ENCODE peak calls at places on chromosomes 6 and 20, in nine cellular contexts. One of them, this sample, is unnamed.
A peak's percentile ranks its signal among the peaks of the same experiment; 100 is the strongest.

GRCh38 chr20:9600562-9600961 is 86.2 kb downstream of the LAMP5 start:
- DNase-seq in B cell: no peak
- DNase-seq in endothelial cell: no peak
- DNase-seq in left ventricle myocardium inferior: no peak
- DNase-seq in GM12865: no peak
- DNase-seq in dorsolateral prefrontal cortex: no peak
- DNase-seq in AG09319: no peak
- DNase-seq in A549: no peak
- DNase-seq in brain microvascular endothelial cell: no peak
- DNase-seq in this sample: no peak

GRCh38 chr6:85449818-85450577 is at the start of gene NT5E:
- DNase-seq in B cell: peak; percentile 53
- DNase-seq in endothelial cell: peak; percentile 71
- DNase-seq in left ventricle myocardium inferior: peak; percentile 74
- DNase-seq in GM12865: peak; percentile 87
- DNase-seq in dorsolateral prefrontal cortex: peak; percentile 5
- DNase-seq in AG09319: no peak
- DNase-seq in A549: peak; percentile 77
- DNase-seq in brain microvascular endothelial cell: peak; percentile 63
- DNase-seq in this sample: peak; percentile 50

GRCh38 chr6:135701426-135701825 is 150.1 kb upstream of the PDE7B start:
- DNase-seq in B cell: no peak
- DNase-seq in endothelial cell: no peak
- DNase-seq in left ventricle myocardium inferior: no peak
- DNase-seq in GM12865: no peak
- DNase-seq in dorsolateral prefrontal cortex: no peak
- DNase-seq in AG09319: no peak
- DNase-seq in A549: no peak
- DNase-seq in brain microvascular endothelial cell: no peak
- DNase-seq in this sample: no peak

GRCh38 chr6:125183391-125183790 is 29.8 kb downstream of the TPD52L1 start:
- DNase-seq in B cell: no peak
- DNase-seq in endothelial cell: no peak
- DNase-seq in left ventricle myocardium inferior: no peak
- DNase-seq in GM12865: no peak
- DNase-seq in dorsolateral prefrontal cortex: no peak
- DNase-seq in AG09319: no peak
- DNase-seq in A549: no peak
- DNase-seq in brain microvascular endothelial cell: no peak
- DNase-seq in this sample: no peak

GRCh38 chr6:54291738-54292137 is 16.5 kb upstream of the TINAG start:
- DNase-seq in B cell: no peak
- DNase-seq in endothelial cell: no peak
- DNase-seq in left ventricle myocardium inferior: no peak
- DNase-seq in GM12865: peak; percentile 40
- DNase-seq in dorsolateral prefrontal cortex: no peak
- DNase-seq in AG09319: no peak
- DNase-seq in A549: no peak
- DNase-seq in brain microvascular endothelial cell: no peak
- DNase-seq in this sample: no peak

GRCh38 chr6:37276916-37277509 is 19.1 kb upstream of the TMEM217 start:
- DNase-seq in B cell: no peak
- DNase-seq in endothelial cell: no peak
- DNase-seq in left ventricle myocardium inferior: no peak
- DNase-seq in GM12865: no peak
- DNase-seq in dorsolateral prefrontal cortex: no peak
- DNase-seq in AG09319: no peak
- DNase-seq in A549: no peak
- DNase-seq in brain microvascular endothelial cell: no peak
- DNase-seq in this sample: no peak

GRCh38 chr20:38135641-38136420 is 29.2 kb downstream of the TGM2 start:
- DNase-seq in B cell: no peak
- DNase-seq in endothelial cell: no peak
- DNase-seq in left ventricle myocardium inferior: no peak
- DNase-seq in GM12865: no peak
- DNase-seq in dorsolateral prefrontal cortex: no peak
- DNase-seq in AG09319: no peak
- DNase-seq in A549: no peak
- DNase-seq in brain microvascular endothelial cell: no peak
- DNase-seq in this sample: no peak

GRCh38 chr20:34709044-34709835 is 5.1 kb downstream of the TP53INP2 start:
- DNase-seq in B cell: peak; percentile 81
- DNase-seq in endothelial cell: peak; percentile 65
- DNase-seq in left ventricle myocardium inferior: peak; percentile 89
- DNase-seq in GM12865: peak; percentile 92
- DNase-seq in dorsolateral prefrontal cortex: peak; percentile 75
- DNase-seq in AG09319: peak; percentile 52
- DNase-seq in A549: peak; percentile 86
- DNase-seq in brain microvascular endothelial cell: peak; percentile 49
- DNase-seq in this sample: peak; percentile 91

GRCh38 chr6:54286141-54286540 is 22.1 kb upstream of the TINAG start:
- DNase-seq in B cell: no peak
- DNase-seq in endothelial cell: no peak
- DNase-seq in left ventricle myocardium inferior: no peak
- DNase-seq in GM12865: no peak
- DNase-seq in dorsolateral prefrontal cortex: no peak
- DNase-seq in AG09319: no peak
- DNase-seq in A549: no peak
- DNase-seq in brain microvascular endothelial cell: no peak
- DNase-seq in this sample: no peak

GRCh38 chr20:38534756-38535155 is 46.2 kb upstream of the ADIG start:
- DNase-seq in B cell: no peak
- DNase-seq in endothelial cell: no peak
- DNase-seq in left ventricle myocardium inferior: no peak
- DNase-seq in GM12865: peak; percentile 2
- DNase-seq in dorsolateral prefrontal cortex: no peak
- DNase-seq in AG09319: no peak
- DNase-seq in A549: no peak
- DNase-seq in brain microvascular endothelial cell: no peak
- DNase-seq in this sample: no peak

GRCh38 chr6:166046232-166046631 is 121.4 kb downstream of the TBXT start:
- DNase-seq in B cell: no peak
- DNase-seq in endothelial cell: no peak
- DNase-seq in left ventricle myocardium inferior: no peak
- DNase-seq in GM12865: no peak
- DNase-seq in dorsolateral prefrontal cortex: no peak
- DNase-seq in AG09319: peak; percentile 56
- DNase-seq in A549: peak; percentile 36
- DNase-seq in brain microvascular endothelial cell: peak; percentile 92
- DNase-seq in this sample: no peak

GRCh38 chr6:30130887-30131862 is 4.8 kb upstream of the TRIM40 start:
- DNase-seq in B cell: peak; percentile 80
- DNase-seq in endothelial cell: peak; percentile 59
- DNase-seq in left ventricle myocardium inferior: peak; percentile 31
- DNase-seq in GM12865: peak; percentile 87
- DNase-seq in dorsolateral prefrontal cortex: peak; percentile 67
- DNase-seq in AG09319: peak; percentile 60
- DNase-seq in A549: peak; percentile 84
- DNase-seq in brain microvascular endothelial cell: peak; percentile 68
- DNase-seq in this sample: peak; percentile 56

GRCh38 chr20:38104283-38104682 is 60.8 kb downstream of the TGM2 start:
- DNase-seq in B cell: no peak
- DNase-seq in endothelial cell: no peak
- DNase-seq in left ventricle myocardium inferior: no peak
- DNase-seq in GM12865: no peak
- DNase-seq in dorsolateral prefrontal cortex: no peak
- DNase-seq in AG09319: no peak
- DNase-seq in A549: no peak
- DNase-seq in brain microvascular endothelial cell: no peak
- DNase-seq in this sample: no peak

GRCh38 chr6:167699141-167700036 is 127.3 kb upstream of the AFDN start:
- DNase-seq in B cell: peak; percentile 71
- DNase-seq in endothelial cell: peak; percentile 69
- DNase-seq in left ventricle myocardium inferior: peak; percentile 79
- DNase-seq in GM12865: peak; percentile 34
- DNase-seq in dorsolateral prefrontal cortex: no peak
- DNase-seq in AG09319: no peak
- DNase-seq in A549: no peak
- DNase-seq in brain microvascular endothelial cell: peak; percentile 16
- DNase-seq in this sample: no peak

GRCh38 chr6:113825776-113826175 is 31.4 kb upstream of the MARCKS start:
- DNase-seq in B cell: no peak
- DNase-seq in endothelial cell: no peak
- DNase-seq in left ventricle myocardium inferior: peak; percentile 90
- DNase-seq in GM12865: no peak
- DNase-seq in dorsolateral prefrontal cortex: peak; percentile 48
- DNase-seq in AG09319: no peak
- DNase-seq in A549: no peak
- DNase-seq in brain microvascular endothelial cell: peak; percentile 57
- DNase-seq in this sample: no peak

DNA sequence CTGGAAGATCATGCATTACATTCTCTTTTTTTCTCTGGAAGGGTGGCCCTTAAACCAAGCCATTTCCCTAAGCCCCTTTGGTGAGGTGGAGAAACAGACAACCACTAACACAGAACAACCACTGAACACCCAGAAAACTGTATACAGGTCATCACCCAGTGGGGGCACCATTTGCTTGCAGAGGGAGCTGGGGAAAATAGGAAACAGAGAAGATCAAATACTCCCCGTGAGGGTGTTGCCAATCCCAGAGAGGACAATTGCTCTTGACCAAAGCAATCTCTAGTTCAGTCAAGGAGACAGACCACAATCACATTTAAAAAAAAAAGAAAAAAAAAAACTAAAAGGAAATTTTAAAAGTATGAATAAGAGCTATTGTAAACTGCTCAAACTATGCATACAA is 865 bp upstream of the DAAM2 start:
- DNase-seq in B cell: no peak
- DNase-seq in endothelial cell: no peak
- DNase-seq in left ventricle myocardium inferior: no peak
- DNase-seq in GM12865: no peak
- DNase-seq in dorsolateral prefrontal cortex: no peak
- DNase-seq in AG09319: no peak
- DNase-seq in A549: no peak
- DNase-seq in brain microvascular endothelial cell: no peak
- DNase-seq in this sample: no peak
- TF ChIP-seq CTCF in B cell: no peak
- TF ChIP-seq CTCF in endothelial cell: no peak
- TF ChIP-seq CTCF in left ventricle myocardium inferior: peak; percentile 39
- TF ChIP-seq CTCF in GM12865: no peak
- TF ChIP-seq CTCF in dorsolateral prefrontal cortex: peak; percentile 41
- TF ChIP-seq CTCF in AG09319: peak; percentile 25
- TF ChIP-seq CTCF in A549: no peak
- TF ChIP-seq CTCF in brain microvascular endothelial cell: peak; percentile 57
- TF ChIP-seq CTCF in this sample: no peak

GRCh38 chr6:79969784-79970183 is 22.4 kb upstream of the ELOVL4 start:
- DNase-seq in B cell: no peak
- DNase-seq in endothelial cell: no peak
- DNase-seq in left ventricle myocardium inferior: no peak
- DNase-seq in GM12865: no peak
- DNase-seq in dorsolateral prefrontal cortex: no peak
- DNase-seq in AG09319: no peak
- DNase-seq in A549: no peak
- DNase-seq in brain microvascular endothelial cell: no peak
- DNase-seq in this sample: no peak
- TF ChIP-seq CTCF in B cell: no peak
- TF ChIP-seq CTCF in endothelial cell: no peak
- TF ChIP-seq CTCF in left ventricle myocardium inferior: no peak
- TF ChIP-seq CTCF in GM12865: no peak
- TF ChIP-seq CTCF in dorsolateral prefrontal cortex: no peak
- TF ChIP-seq CTCF in AG09319: no peak
- TF ChIP-seq CTCF in A549: no peak
- TF ChIP-seq CTCF in brain microvascular endothelial cell: no peak
- TF ChIP-seq CTCF in this sample: no peak

GRCh38 chr6:147178355-147178754 is 25.9 kb upstream of the STXBP5 start:
- DNase-seq in B cell: no peak
- DNase-seq in endothelial cell: no peak
- DNase-seq in left ventricle myocardium inferior: no peak
- DNase-seq in GM12865: no peak
- DNase-seq in dorsolateral prefrontal cortex: no peak
- DNase-seq in AG09319: no peak
- DNase-seq in A549: no peak
- DNase-seq in brain microvascular endothelial cell: no peak
- DNase-seq in this sample: no peak

GRCh38 chr6:147173675-147174339 is 30.4 kb upstream of the STXBP5 start:
- DNase-seq in B cell: no peak
- DNase-seq in endothelial cell: no peak
- DNase-seq in left ventricle myocardium inferior: no peak
- DNase-seq in GM12865: no peak
- DNase-seq in dorsolateral prefrontal cortex: no peak
- DNase-seq in AG09319: no peak
- DNase-seq in A549: no peak
- DNase-seq in brain microvascular endothelial cell: no peak
- DNase-seq in this sample: no peak

GRCh38 chr6:147179809-147180208 is 24.4 kb upstream of the STXBP5 start:
- DNase-seq in B cell: no peak
- DNase-seq in endothelial cell: no peak
- DNase-seq in left ventricle myocardium inferior: no peak
- DNase-seq in GM12865: no peak
- DNase-seq in dorsolateral prefrontal cortex: no peak
- DNase-seq in AG09319: no peak
- DNase-seq in A549: no peak
- DNase-seq in brain microvascular endothelial cell: no peak
- DNase-seq in this sample: no peak

GRCh38 chr6:147176795-147177194 is 27.4 kb upstream of the STXBP5 start:
- DNase-seq in B cell: no peak
- DNase-seq in endothelial cell: no peak
- DNase-seq in left ventricle myocardium inferior: no peak
- DNase-seq in GM12865: no peak
- DNase-seq in dorsolateral prefrontal cortex: no peak
- DNase-seq in AG09319: no peak
- DNase-seq in A549: no peak
- DNase-seq in brain microvascular endothelial cell: no peak
- DNase-seq in this sample: no peak

DNA sequence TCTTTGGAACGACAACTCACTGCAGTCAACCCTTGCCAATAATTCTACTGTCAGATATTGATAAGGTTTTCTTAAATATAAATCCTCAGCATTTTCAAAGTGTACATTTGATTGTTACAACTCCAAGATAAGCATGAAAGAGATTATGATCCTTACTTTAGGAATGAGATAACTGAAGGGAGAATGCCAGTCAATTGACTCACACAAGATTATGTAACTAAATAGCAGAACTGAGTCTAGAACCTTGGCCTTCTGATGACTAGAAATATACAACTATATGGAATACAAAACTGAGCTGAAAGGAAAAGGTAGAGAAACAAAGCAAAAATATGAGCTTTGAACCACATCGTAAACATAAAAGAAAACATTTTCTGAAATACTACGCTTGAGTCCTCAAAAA is 26.9 kb upstream of the STXBP5 start:
- DNase-seq in B cell: no peak
- DNase-seq in endothelial cell: no peak
- DNase-seq in left ventricle myocardium inferior: no peak
- DNase-seq in GM12865: no peak
- DNase-seq in dorsolateral prefrontal cortex: no peak
- DNase-seq in AG09319: no peak
- DNase-seq in A549: no peak
- DNase-seq in brain microvascular endothelial cell: no peak
- DNase-seq in this sample: no peak
- TF ChIP-seq CTCF in B cell: no peak
- TF ChIP-seq CTCF in endothelial cell: no peak
- TF ChIP-seq CTCF in left ventricle myocardium inferior: no peak
- TF ChIP-seq CTCF in GM12865: no peak
- TF ChIP-seq CTCF in dorsolateral prefrontal cortex: no peak
- TF ChIP-seq CTCF in AG09319: no peak
- TF ChIP-seq CTCF in A549: no peak
- TF ChIP-seq CTCF in brain microvascular endothelial cell: no peak
- TF ChIP-seq CTCF in this sample: no peak

DNA sequence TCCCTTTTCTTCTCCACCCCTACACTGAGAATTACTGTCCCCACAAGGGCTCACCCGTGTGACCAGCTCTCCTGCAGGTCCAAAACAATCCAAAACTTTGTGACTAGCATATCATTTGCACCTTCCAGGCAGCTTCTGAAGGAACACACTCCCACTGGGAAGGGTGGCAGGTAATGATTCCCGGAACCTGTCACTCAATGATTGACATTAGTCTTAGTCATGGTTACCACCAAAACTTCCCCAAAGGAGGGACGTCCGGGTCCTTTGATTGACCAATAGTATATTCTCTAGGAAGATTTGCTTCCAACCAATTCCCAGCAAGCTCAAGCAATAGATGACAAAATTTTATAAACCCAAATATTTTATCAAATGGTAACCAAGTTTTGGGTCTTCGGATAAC is 127.7 kb upstream of the MYLIP start:
- DNase-seq in B cell: no peak
- DNase-seq in endothelial cell: no peak
- DNase-seq in left ventricle myocardium inferior: no peak
- DNase-seq in GM12865: no peak
- DNase-seq in dorsolateral prefrontal cortex: no peak
- DNase-seq in AG09319: no peak
- DNase-seq in A549: no peak
- DNase-seq in brain microvascular endothelial cell: no peak
- DNase-seq in this sample: no peak
- TF ChIP-seq CTCF in B cell: no peak
- TF ChIP-seq CTCF in endothelial cell: no peak
- TF ChIP-seq CTCF in left ventricle myocardium inferior: no peak
- TF ChIP-seq CTCF in GM12865: no peak
- TF ChIP-seq CTCF in dorsolateral prefrontal cortex: no peak
- TF ChIP-seq CTCF in AG09319: no peak
- TF ChIP-seq CTCF in A549: no peak
- TF ChIP-seq CTCF in brain microvascular endothelial cell: no peak
- TF ChIP-seq CTCF in this sample: no peak

This sample was measured in neural crest cell.